ENCODE peak calls at places on chromosome 14, in eight cellular contexts. K is Karpas-422, O is sigmoid colon, E is mammary epithelial cell, P is vagina, D is thyroid gland, S is neuronal stem cell, M is upper lobe of right lung. L is an unnamed sample. For H3K4me1, the result is how much of the 10 kb centered on the place peaks cover.

GRCh38 chr14:57295261-57295660 is 26.5 kb downstream of the AP5M1 start:
- DNase-seq in K (no peak), O (no peak), E (no peak), P (no peak), D (no peak), S (no peak), M (no peak), L (no peak)

GRCh38 chr14:89424241-89424640 is 7.2 kb upstream of the FOXN3 start:
- DNase-seq in K (no peak), O (no peak), E (no peak), P (no peak), D (no peak), S (no peak), M (no peak), L (no peak)

GRCh38 chr14:21711360-21711961 is 37.8 kb upstream of the OR4E1 start:
- DNase-seq in K (peak), O (no peak), E (peak), P (no peak), D (peak), S (peak), M (no peak), L (peak)

GRCh38 chr14:74326369-74327152 is 21.7 kb upstream of the VRTN start:
- DNase-seq in K (no peak), O (no peak), E (no peak), P (no peak), D (no peak), S (peak), M (peak), L (no peak)

GRCh38 chr14:92486881-92487280 is 26.7 kb upstream of the RIN3 start:
- DNase-seq in K (no peak), O (no peak), E (no peak), P (no peak), D (no peak), S (no peak), M (no peak), L (no peak)

GRCh38 chr14:59474172-59474571 is 9.0 kb upstream of the GPR135 start:
- DNase-seq in K (no peak), O (no peak), E (no peak), P (no peak), D (no peak), S (no peak), M (no peak), L (no peak)

GRCh38 chr14:36227802-36228201 is 51.3 kb upstream of the PTCSC3 start:
- DNase-seq in K (no peak), O (no peak), E (peak), P (no peak), D (no peak), S (no peak), M (no peak), L (peak)

GRCh38 chr14:31920003-31920402 is 157.1 kb upstream of the ARHGAP5 start:
- DNase-seq in K (no peak), O (no peak), E (no peak), P (no peak), D (no peak), S (no peak), M (no peak), L (no peak)

GRCh38 chr14:101598571-101599233 is 37.4 kb downstream of the DIO3 start:
- DNase-seq in K (no peak), O (no peak), E (no peak), P (peak), D (no peak), S (no peak), M (no peak), L (no peak)

GRCh38 chr14:80419339-80419738 is 208.0 kb upstream of the DIO2 start:
- DNase-seq in K (no peak), O (no peak), E (no peak), P (no peak), D (no peak), S (no peak), M (no peak), L (no peak)

GRCh38 chr14:106690333-106690891 is 1164.0 kb downstream of the TMEM121 start:
- DNase-seq in K (no peak), O (no peak), E (no peak), P (no peak), D (no peak), S (no peak), M (no peak), L (no peak)

GRCh38 chr14:74190910-74191575 is 48.2 kb upstream of the VSX2 start:
- DNase-seq in K (no peak), O (no peak), E (no peak), P (no peak), D (peak), S (no peak), M (no peak), L (no peak)

DNA sequence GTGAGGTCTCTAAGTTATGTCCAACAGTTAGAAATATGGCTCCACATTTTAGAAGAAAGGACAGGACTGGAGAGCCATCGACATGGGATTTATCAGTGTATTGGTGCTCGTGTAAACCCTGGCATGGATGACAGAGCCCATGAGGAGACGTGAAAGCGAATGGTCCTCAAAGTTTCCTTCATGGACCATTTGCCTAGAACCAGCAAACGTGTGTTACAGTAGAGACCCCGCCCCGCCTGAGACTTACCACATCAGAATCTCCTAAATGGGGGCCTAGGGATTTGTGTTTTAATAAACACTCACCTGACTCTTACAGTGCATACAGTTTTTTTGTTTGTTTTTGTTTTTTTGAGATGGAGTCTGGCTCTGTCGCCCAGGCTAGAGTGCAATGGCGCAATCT is 12.2 kb downstream of the EVL start:
- DNase-seq in K (no peak), O (no peak), E (no peak), P (no peak), D (no peak), S (no peak), M (no peak), L (no peak)
- H3K4me3 ChIP-seq in K (no peak), O (no peak), E (no peak), P (no peak), D (no peak), S (no peak), M (no peak), L (no peak)

DNA sequence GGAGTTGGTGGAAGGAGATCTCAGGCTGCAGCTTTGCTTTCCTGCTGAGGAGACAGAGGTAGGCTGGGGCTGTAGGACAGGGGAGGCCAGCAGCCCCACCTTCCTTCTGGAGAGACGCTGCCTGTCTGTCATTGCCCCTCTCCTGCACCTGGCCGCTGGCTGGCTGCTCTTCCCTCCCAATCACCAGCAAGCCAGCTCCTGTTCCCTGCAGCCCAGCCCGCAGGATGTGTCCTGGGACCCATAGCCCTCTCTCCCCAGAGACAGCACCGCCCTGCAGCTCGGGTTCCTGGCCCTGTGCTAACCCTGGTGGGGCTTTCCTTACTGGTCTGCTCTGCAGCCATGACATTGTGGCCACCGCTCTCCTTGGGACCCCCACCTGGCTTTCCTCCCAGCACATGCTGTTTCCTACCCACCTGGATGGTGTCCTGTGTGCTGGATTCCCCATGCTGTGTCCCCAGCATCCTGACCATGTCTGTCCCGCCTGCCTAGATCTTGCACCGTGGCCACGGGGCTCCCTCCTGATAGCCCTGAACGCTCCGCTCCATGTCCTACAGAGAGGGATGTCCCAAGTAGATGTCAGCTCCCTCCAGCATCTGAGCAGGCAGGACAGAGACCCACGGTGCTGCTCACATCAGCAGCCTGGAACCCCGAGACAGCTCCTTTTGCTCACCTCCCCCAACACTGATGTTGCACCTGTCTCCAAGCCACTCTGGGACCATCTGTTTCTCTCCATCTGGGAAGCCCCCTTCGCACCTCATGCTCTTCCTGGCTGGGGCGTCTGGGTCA is 1.2 kb upstream of the MTA1 start:
- DNase-seq in K (no peak), O (no peak), E (no peak), P (no peak), D (no peak), S (no peak), M (no peak), L (no peak)
- H3K4me1 ChIP-seq in K (under half), O (half or more), E (under half), P (half or more), D (under half), S (under half), M (under half), L (under half)

DNA sequence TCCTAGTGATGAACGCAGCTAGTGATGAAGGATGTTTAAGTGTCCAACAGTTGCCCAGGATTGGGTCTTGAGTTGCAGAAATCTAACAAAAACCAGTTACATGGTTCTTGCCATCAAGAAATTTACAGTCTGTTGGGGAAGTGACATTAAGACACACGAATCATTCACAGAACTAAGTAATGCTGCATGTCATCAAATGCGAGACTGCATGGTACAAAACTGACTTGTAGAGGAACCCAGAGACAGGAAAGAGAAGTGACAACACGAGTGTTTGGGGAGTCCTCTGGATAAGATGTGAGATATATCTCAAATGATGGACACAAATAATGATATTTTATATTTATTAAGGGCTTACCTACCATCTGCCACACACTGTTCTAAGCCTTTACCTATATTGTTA is 6.1 kb upstream of the SYNE3 start:
- DNase-seq in K (no peak), O (no peak), E (no peak), P (no peak), D (no peak), S (no peak), M (no peak), L (no peak)
- H3K4me3 ChIP-seq in K (no peak), O (no peak), E (no peak), P (no peak), D (no peak), S (no peak), M (no peak), L (no peak)

GRCh38 chr14:61475316-61475715 is 153.9 kb downstream of the PRKCH start:
- DNase-seq in K (peak), O (no peak), E (peak), P (no peak), D (no peak), S (peak), M (no peak), L (no peak)

GRCh38 chr14:61476105-61476736 is 154.8 kb downstream of the PRKCH start:
- DNase-seq in K (no peak), O (no peak), E (no peak), P (no peak), D (no peak), S (no peak), M (no peak), L (no peak)

GRCh38 chr14:61477845-61478438 is 156.6 kb downstream of the PRKCH start:
- DNase-seq in K (peak), O (peak), E (peak), P (no peak), D (peak), S (no peak), M (peak), L (peak)

GRCh38 chr14:61478971-61479473 is 157.6 kb downstream of the PRKCH start:
- DNase-seq in K (peak), O (no peak), E (no peak), P (no peak), D (peak), S (no peak), M (no peak), L (no peak)

GRCh38 chr14:61476737-61477410 is 155.5 kb downstream of the PRKCH start:
- DNase-seq in K (peak), O (peak), E (peak), P (no peak), D (peak), S (no peak), M (no peak), L (peak)
- H3K4me1 ChIP-seq in K (half or more), O (under half), E (half or more), P (half or more), D (under half), S (under half), M (half or more), L (under half)

GRCh38 chr14:32932302-32932920 is 6.3 kb upstream of the NPAS3 start:
- DNase-seq in K (no peak), O (no peak), E (no peak), P (no peak), D (no peak), S (no peak), M (peak), L (no peak)
- H3K4me3 ChIP-seq in K (no peak), O (peak), E (no peak), P (peak), D (peak), S (peak), M (peak), L (peak)

GRCh38 chr14:96097752-96098151 is 58.6 kb downstream of the C14orf132 start:
- DNase-seq in K (no peak), O (no peak), E (no peak), P (no peak), D (no peak), S (no peak), M (no peak), L (no peak)
- H3K4me1 ChIP-seq in K (half or more), O (under half), E (under half), P (under half), D (under half), S (under half), M (under half), L (under half)

GRCh38 chr14:68694516-68695235 is 98.2 kb downstream of the ZFP36L1 start:
- DNase-seq in K (no peak), O (peak), E (no peak), P (no peak), D (no peak), S (no peak), M (no peak), L (no peak)
- H3K4me3 ChIP-seq in K (no peak), O (no peak), E (no peak), P (no peak), D (no peak), S (no peak), M (no peak), L (no peak)

DNA sequence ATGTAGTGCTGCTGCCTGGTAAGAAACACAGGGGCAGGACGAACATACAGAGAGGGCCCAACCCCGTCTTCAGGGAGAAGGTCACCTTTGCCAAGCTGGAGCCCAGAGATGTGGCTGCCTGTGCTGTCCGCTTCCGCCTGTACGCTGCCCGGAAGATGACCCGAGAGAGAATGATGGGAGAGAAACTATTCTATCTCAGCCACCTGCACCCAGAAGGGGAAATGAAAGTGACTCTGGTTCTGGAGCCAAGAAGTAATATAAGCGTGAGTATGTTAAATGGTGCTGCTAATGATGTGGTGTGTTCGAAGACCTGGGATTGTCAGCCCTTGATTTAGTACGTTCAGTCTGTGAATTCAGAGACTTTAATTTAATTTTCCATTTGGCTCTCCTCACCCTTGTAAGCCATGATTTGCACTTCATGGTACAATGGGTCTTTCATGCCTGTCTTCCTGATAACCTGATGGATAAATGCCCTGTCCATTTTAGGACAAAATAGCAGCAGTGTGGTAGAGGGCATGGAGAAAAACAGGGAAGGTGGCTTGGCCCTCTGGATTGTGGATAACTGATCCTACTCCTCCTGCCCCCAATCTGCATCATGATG is 318.9 kb downstream of the SNAPC1 start:
- DNase-seq in K (peak), O (no peak), E (no peak), P (no peak), D (no peak), S (no peak), M (no peak), L (peak)
- H3K4me1 ChIP-seq in K (half or more), O (under half), E (under half), P (under half), D (under half), S (under half), M (under half), L (under half)

GRCh38 chr14:65357091-65357490 is 55.4 kb upstream of the FUT8 start:
- DNase-seq in K (no peak), O (no peak), E (peak), P (no peak), D (no peak), S (no peak), M (no peak), L (no peak)
- H3K4me3 ChIP-seq in K (no peak), O (no peak), E (no peak), P (no peak), D (no peak), S (no peak), M (no peak), L (no peak)

L was measured in transverse colon.